ENCODE peak calls at places on chromosomes 3 and 15, in four cellular contexts. One of them, this sample, is unnamed.

GRCh38 chr15:88782465-88782864 is 20.8 kb upstream of the ACAN start:
- DNase-seq in fibroblast of gingiva: no peak
- DNase-seq in caudate nucleus: no peak
- DNase-seq in KG1: no peak
- DNase-seq in this sample: no peak

GRCh38 chr3:38829404-38829803 is 13.4 kb upstream of the SCN10A start:
- DNase-seq in fibroblast of gingiva: peak
- DNase-seq in caudate nucleus: no peak
- DNase-seq in KG1: no peak
- DNase-seq in this sample: no peak

GRCh38 chr3:43031490-43032216 is 52.5 kb downstream of the GASK1A start:
- DNase-seq in fibroblast of gingiva: peak
- DNase-seq in caudate nucleus: no peak
- DNase-seq in KG1: no peak
- DNase-seq in this sample: no peak

GRCh38 chr15:92082217-92082843 is 228.8 kb downstream of the SLCO3A1 start:
- DNase-seq in fibroblast of gingiva: peak
- DNase-seq in caudate nucleus: no peak
- DNase-seq in KG1: no peak
- DNase-seq in this sample: no peak

GRCh38 chr3:14786369-14786768 is 32.4 kb upstream of the FGD5 start:
- DNase-seq in fibroblast of gingiva: no peak
- DNase-seq in caudate nucleus: no peak
- DNase-seq in KG1: no peak
- DNase-seq in this sample: no peak

GRCh38 chr3:190514163-190515153 is 573 bp downstream of the IL1RAP start:
- DNase-seq in fibroblast of gingiva: peak
- DNase-seq in caudate nucleus: no peak
- DNase-seq in KG1: no peak
- DNase-seq in this sample: no peak

GRCh38 chr3:33895658-33896057 is 97.2 kb downstream of the PDCD6IP start:
- DNase-seq in fibroblast of gingiva: no peak
- DNase-seq in caudate nucleus: no peak
- DNase-seq in KG1: no peak
- DNase-seq in this sample: no peak

GRCh38 chr15:99343836-99344551 is 92.7 kb downstream of the LRRC28 start:
- DNase-seq in fibroblast of gingiva: no peak
- DNase-seq in caudate nucleus: no peak
- DNase-seq in KG1: no peak
- DNase-seq in this sample: no peak

GRCh38 chr3:127819086-127819485 is 3.2 kb downstream of the MGLL start:
- DNase-seq in fibroblast of gingiva: no peak
- DNase-seq in caudate nucleus: no peak
- DNase-seq in KG1: no peak
- DNase-seq in this sample: no peak

GRCh38 chr3:150149651-150150051 is 179.0 kb upstream of the PFN2 start:
- DNase-seq in fibroblast of gingiva: peak
- DNase-seq in caudate nucleus: no peak
- DNase-seq in KG1: no peak
- DNase-seq in this sample: no peak

GRCh38 chr15:64749167-64749566 is 26.2 kb downstream of the RBPMS2 start:
- DNase-seq in fibroblast of gingiva: peak
- DNase-seq in caudate nucleus: no peak
- DNase-seq in KG1: no peak
- DNase-seq in this sample: no peak

GRCh38 chr3:2098398-2099027 is at the start of gene CNTN4:
- DNase-seq in fibroblast of gingiva: no peak
- DNase-seq in caudate nucleus: no peak
- DNase-seq in KG1: no peak
- DNase-seq in this sample: peak

GRCh38 chr3:4140921-4141320 is 162.2 kb upstream of the SETMAR start:
- DNase-seq in fibroblast of gingiva: no peak
- DNase-seq in caudate nucleus: no peak
- DNase-seq in KG1: no peak
- DNase-seq in this sample: no peak

GRCh38 chr15:51051776-51052175 is 42.9 kb downstream of the TNFAIP8L3 start:
- DNase-seq in fibroblast of gingiva: peak
- DNase-seq in caudate nucleus: no peak
- DNase-seq in KG1: no peak
- DNase-seq in this sample: no peak

GRCh38 chr3:186909078-186909853 is 21.1 kb upstream of the ST6GAL1 start:
- DNase-seq in fibroblast of gingiva: no peak
- DNase-seq in caudate nucleus: no peak
- DNase-seq in KG1: peak
- DNase-seq in this sample: no peak

GRCh38 chr15:92187975-92188374 is 205.7 kb upstream of the ST8SIA2 start:
- DNase-seq in fibroblast of gingiva: no peak
- DNase-seq in caudate nucleus: no peak
- DNase-seq in KG1: no peak
- DNase-seq in this sample: no peak

This sample was measured in NCI-H2081 treated with DMSO at 0.1 percent for 48 hours.